ENCODE peak calls at places on chromosomes 16 and 17, in eight cellular contexts. One of them, this sample, is unnamed.

GRCh38 chr16:12255473-12255872 is 278.9 kb downstream of the SNX29 start:
- DNase-seq in PC-9: no peak
- DNase-seq in GM12878: no peak
- DNase-seq in GM23248: no peak
- DNase-seq in GM23338: no peak
- DNase-seq in HCT116: no peak
- DNase-seq in IMR-90: peak; percentile 44
- DNase-seq in MM.1S: peak; percentile 11
- DNase-seq in this sample: no peak

GRCh38 chr17:32929288-32929574 is 1.3 kb downstream of the TMEM98 start:
- DNase-seq in GM23338: peak; percentile 72
- DNase-seq in IMR-90: peak; percentile 10
- DNase-seq in MM.1S: no peak
- DNase-seq in GM12878: no peak
- DNase-seq in GM23248: peak; percentile 34
- DNase-seq in HCT116: no peak
- DNase-seq in PC-9: no peak
- DNase-seq in this sample: no peak

GRCh38 chr17:3917391-3917931 is 1.2 kb upstream of the P2RX1 start:
- DNase-seq in GM23338: no peak
- DNase-seq in GM12878: no peak
- DNase-seq in IMR-90: peak; percentile 30
- DNase-seq in MM.1S: no peak
- DNase-seq in HCT116: no peak
- DNase-seq in PC-9: peak; percentile 50
- DNase-seq in GM23248: no peak
- DNase-seq in this sample: no peak

GRCh38 chr17:68527314-68527713 is 15.1 kb downstream of the PRKAR1A start:
- DNase-seq in GM23248: no peak
- DNase-seq in PC-9: no peak
- DNase-seq in IMR-90: no peak
- DNase-seq in MM.1S: no peak
- DNase-seq in GM23338: no peak
- DNase-seq in GM12878: no peak
- DNase-seq in HCT116: no peak
- DNase-seq in this sample: no peak

GRCh38 chr17:81113158-81113724 is 52.1 kb upstream of the PVALEF start:
- DNase-seq in MM.1S: no peak
- DNase-seq in GM12878: no peak
- DNase-seq in GM23248: no peak
- DNase-seq in PC-9: no peak
- DNase-seq in IMR-90: no peak
- DNase-seq in GM23338: no peak
- DNase-seq in HCT116: no peak
- DNase-seq in this sample: no peak

GRCh38 chr17:37742762-37743611 is 1.9 kb downstream of the HNF1B start:
- DNase-seq in GM23248: peak; percentile 29
- DNase-seq in GM12878: no peak
- DNase-seq in PC-9: peak; percentile 11
- DNase-seq in MM.1S: no peak
- DNase-seq in GM23338: peak; percentile 63
- DNase-seq in IMR-90: no peak
- DNase-seq in HCT116: no peak
- DNase-seq in this sample: peak; percentile 42

GRCh38 chr16:4327782-4328579 is 12.1 kb downstream of the GLIS2 start:
- DNase-seq in IMR-90: peak; percentile 69
- DNase-seq in GM12878: no peak
- DNase-seq in PC-9: no peak
- DNase-seq in GM23338: peak; percentile 95
- DNase-seq in GM23248: peak; percentile 92
- DNase-seq in HCT116: no peak
- DNase-seq in MM.1S: peak; percentile 55
- DNase-seq in this sample: no peak

GRCh38 chr17:45146616-45147101 is 1.6 kb upstream of the HEXIM1 start:
- DNase-seq in GM23248: peak; percentile 56
- DNase-seq in GM23338: no peak
- DNase-seq in IMR-90: peak; percentile 82
- DNase-seq in PC-9: peak; percentile 52
- DNase-seq in HCT116: no peak
- DNase-seq in GM12878: no peak
- DNase-seq in MM.1S: no peak
- DNase-seq in this sample: no peak

GRCh38 chr16:57273359-57273758 is 11.1 kb downstream of the PLLP start:
- DNase-seq in GM23248: no peak
- DNase-seq in MM.1S: no peak
- DNase-seq in GM12878: no peak
- DNase-seq in HCT116: no peak
- DNase-seq in GM23338: no peak
- DNase-seq in IMR-90: no peak
- DNase-seq in PC-9: no peak
- DNase-seq in this sample: no peak

GRCh38 chr16:87422106-87422505 is 30.0 kb downstream of the MAP1LC3B start:
- DNase-seq in HCT116: no peak
- DNase-seq in GM23248: no peak
- DNase-seq in MM.1S: no peak
- DNase-seq in PC-9: no peak
- DNase-seq in IMR-90: no peak
- DNase-seq in GM12878: no peak
- DNase-seq in GM23338: no peak
- DNase-seq in this sample: no peak

GRCh38 chr17:79811036-79811887 is 14.4 kb upstream of the CBX8 start:
- DNase-seq in GM23338: peak; percentile 65
- DNase-seq in MM.1S: no peak
- DNase-seq in IMR-90: no peak
- DNase-seq in GM23248: peak; percentile 49
- DNase-seq in HCT116: peak; percentile 50
- DNase-seq in PC-9: no peak
- DNase-seq in GM12878: no peak
- DNase-seq in this sample: peak; percentile 68

GRCh38 chr17:66002807-66003206 is 189.1 kb downstream of the CEP112 start:
- DNase-seq in IMR-90: peak; percentile 18
- DNase-seq in GM12878: no peak
- DNase-seq in GM23338: no peak
- DNase-seq in MM.1S: no peak
- DNase-seq in PC-9: no peak
- DNase-seq in HCT116: no peak
- DNase-seq in GM23248: no peak
- DNase-seq in this sample: no peak

GRCh38 chr17:47801906-47802305 is 19.7 kb downstream of the OSBPL7 start:
- DNase-seq in PC-9: no peak
- DNase-seq in GM23338: no peak
- DNase-seq in IMR-90: no peak
- DNase-seq in HCT116: no peak
- DNase-seq in MM.1S: no peak
- DNase-seq in GM23248: no peak
- DNase-seq in GM12878: no peak
- DNase-seq in this sample: no peak

GRCh38 chr16:31149894-31150890 is at the start of gene PRSS36:
- DNase-seq in GM12878: no peak
- DNase-seq in GM23338: peak; percentile 24
- DNase-seq in GM23248: no peak
- DNase-seq in IMR-90: no peak
- DNase-seq in PC-9: peak; percentile 89
- DNase-seq in HCT116: no peak
- DNase-seq in MM.1S: no peak
- DNase-seq in this sample: no peak

GRCh38 chr17:44499722-44500121 is 3.5 kb downstream of the GPATCH8 start:
- DNase-seq in GM12878: no peak
- DNase-seq in GM23338: no peak
- DNase-seq in MM.1S: no peak
- DNase-seq in HCT116: no peak
- DNase-seq in IMR-90: no peak
- DNase-seq in GM23248: no peak
- DNase-seq in PC-9: no peak
- DNase-seq in this sample: no peak

GRCh38 chr16:31868164-31868563 is 5.4 kb upstream of the ZNF267 start:
- DNase-seq in GM23248: no peak
- DNase-seq in IMR-90: no peak
- DNase-seq in MM.1S: no peak
- DNase-seq in GM12878: no peak
- DNase-seq in PC-9: no peak
- DNase-seq in GM23338: no peak
- DNase-seq in HCT116: no peak
- DNase-seq in this sample: no peak

DNA sequence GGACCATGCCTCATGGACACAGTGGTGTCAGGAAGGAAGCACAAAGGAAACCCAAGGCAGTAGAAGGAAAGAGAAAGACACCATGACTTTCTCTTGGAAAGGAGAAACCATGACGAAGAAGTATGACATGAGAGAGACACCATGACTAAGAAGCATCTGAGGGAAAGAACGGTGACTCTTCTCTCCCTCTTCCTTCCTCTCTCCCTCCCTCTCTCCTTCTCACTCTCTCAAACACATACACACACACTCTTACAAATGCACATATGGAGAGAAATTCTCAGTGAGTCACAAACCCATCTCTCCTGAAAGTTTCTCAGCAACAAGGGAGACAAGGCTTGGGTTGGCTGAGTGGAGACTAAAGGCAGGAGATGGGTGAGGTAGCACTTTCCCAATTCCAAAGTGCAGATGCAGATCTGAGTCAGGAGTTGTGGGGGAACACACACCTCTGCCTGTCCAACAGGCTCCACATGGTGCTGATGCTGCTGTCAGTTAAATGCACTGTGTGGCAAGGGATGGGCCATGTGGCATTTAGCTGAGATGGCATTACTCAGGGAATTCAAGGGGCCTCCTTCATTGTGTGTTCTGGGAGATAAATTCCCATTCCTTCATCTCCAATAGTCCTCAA is 336.7 kb upstream of the C16orf82 start:
- DNase-seq in GM23248: peak; percentile 9
- DNase-seq in GM12878: no peak
- DNase-seq in IMR-90: no peak
- DNase-seq in HCT116: no peak
- DNase-seq in GM23338: no peak
- DNase-seq in MM.1S: no peak
- DNase-seq in PC-9: no peak
- DNase-seq in this sample: no peak
- H3K4me2 ChIP-seq in GM23248: no peak overlapping the region
- H3K4me2 ChIP-seq in GM12878: no peak overlapping the region
- H3K4me2 ChIP-seq in IMR-90: no peak overlapping the region
- H3K4me2 ChIP-seq in HCT116: no peak overlapping the region
- H3K4me2 ChIP-seq in GM23338: no peak overlapping the region
- H3K4me2 ChIP-seq in MM.1S: no peak overlapping the region
- H3K4me2 ChIP-seq in PC-9: no peak overlapping the region
- H3K4me2 ChIP-seq in this sample: no peak overlapping the region

DNA sequence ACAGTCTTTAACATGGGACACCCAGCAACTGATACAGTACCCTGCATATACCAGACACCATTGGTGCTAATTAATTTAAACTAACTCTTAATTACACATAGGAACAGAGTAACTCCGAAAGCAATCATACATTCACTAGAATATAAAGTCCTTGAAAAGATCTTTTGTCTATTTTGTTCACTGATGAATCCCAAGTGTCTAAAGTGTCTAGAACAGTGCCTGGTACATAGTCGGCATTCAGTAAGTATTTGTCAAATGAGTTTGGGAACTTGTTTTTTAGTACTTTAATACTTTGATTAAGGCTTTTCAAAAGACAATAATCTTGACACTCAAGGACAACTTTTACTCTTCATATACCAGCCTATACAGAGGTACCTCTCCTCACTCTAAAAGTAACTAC is 13.8 kb downstream of the YWHAE start:
- DNase-seq in GM23248: no peak
- DNase-seq in GM12878: no peak
- DNase-seq in IMR-90: no peak
- DNase-seq in MM.1S: no peak
- DNase-seq in PC-9: no peak
- DNase-seq in GM23338: no peak
- DNase-seq in HCT116: no peak
- DNase-seq in this sample: no peak
- H3K4me2 ChIP-seq in GM23248: no peak overlapping the region
- H3K4me2 ChIP-seq in GM12878: no peak overlapping the region
- H3K4me2 ChIP-seq in IMR-90: no peak overlapping the region
- H3K4me2 ChIP-seq in MM.1S: no peak overlapping the region
- H3K4me2 ChIP-seq in PC-9: no peak overlapping the region
- H3K4me2 ChIP-seq in GM23338: no peak overlapping the region
- H3K4me2 ChIP-seq in HCT116: no peak overlapping the region
- H3K4me2 ChIP-seq in this sample: no peak overlapping the region

GRCh38 chr16:81405702-81406113 is 38.9 kb upstream of the CMIP start:
- DNase-seq in GM23248: peak; percentile 89
- DNase-seq in HCT116: peak; percentile 99
- DNase-seq in MM.1S: no peak
- DNase-seq in IMR-90: peak; percentile 92
- DNase-seq in PC-9: peak; percentile 90
- DNase-seq in GM23338: peak; percentile 69
- DNase-seq in GM12878: no peak
- DNase-seq in this sample: peak; percentile 96
- H3K4me2 ChIP-seq in GM23248: no peak overlapping the region
- H3K4me2 ChIP-seq in HCT116: peak overlapping the region; percentile 75
- H3K4me2 ChIP-seq in MM.1S: no peak overlapping the region
- H3K4me2 ChIP-seq in IMR-90: no peak overlapping the region
- H3K4me2 ChIP-seq in PC-9: peak overlapping the region; percentile 66
- H3K4me2 ChIP-seq in GM23338: no peak overlapping the region
- H3K4me2 ChIP-seq in GM12878: no peak overlapping the region
- H3K4me2 ChIP-seq in this sample: peak overlapping the region; percentile 65

GRCh38 chr16:67446968-67447507 is 16.1 kb downstream of the HSD11B2 start:
- DNase-seq in GM12878: no peak
- DNase-seq in GM23338: no peak
- DNase-seq in GM23248: no peak
- DNase-seq in IMR-90: no peak
- DNase-seq in HCT116: no peak
- DNase-seq in PC-9: no peak
- DNase-seq in MM.1S: no peak
- DNase-seq in this sample: no peak
- H3K4me2 ChIP-seq in GM12878: no peak overlapping the region
- H3K4me2 ChIP-seq in GM23338: no peak overlapping the region
- H3K4me2 ChIP-seq in GM23248: no peak overlapping the region
- H3K4me2 ChIP-seq in IMR-90: no peak overlapping the region
- H3K4me2 ChIP-seq in HCT116: no peak overlapping the region
- H3K4me2 ChIP-seq in PC-9: no peak overlapping the region
- H3K4me2 ChIP-seq in MM.1S: no peak overlapping the region
- H3K4me2 ChIP-seq in this sample: no peak overlapping the region

GRCh38 chr17:64095144-64095882 is 34.6 kb downstream of the ERN1 start:
- DNase-seq in HCT116: peak; percentile 75
- DNase-seq in GM23338: peak; percentile 32
- DNase-seq in GM23248: no peak
- DNase-seq in IMR-90: no peak
- DNase-seq in MM.1S: no peak
- DNase-seq in GM12878: no peak
- DNase-seq in PC-9: no peak
- DNase-seq in this sample: peak; percentile 94
- H3K4me2 ChIP-seq in HCT116: peak overlapping the region; percentile 54
- H3K4me2 ChIP-seq in GM23338: no peak overlapping the region
- H3K4me2 ChIP-seq in GM23248: no peak overlapping the region
- H3K4me2 ChIP-seq in IMR-90: no peak overlapping the region
- H3K4me2 ChIP-seq in MM.1S: peak overlapping the region; percentile 55
- H3K4me2 ChIP-seq in GM12878: no peak overlapping the region
- H3K4me2 ChIP-seq in PC-9: peak overlapping the region; percentile 32
- H3K4me2 ChIP-seq in this sample: peak overlapping the region; percentile 66

This sample was measured in PC-3.